ENCODE peak calls at places on chromosomes 4 and X, in eight cellular contexts. W is A549, D is suprapubic skin, U is kidney, G is astrocyte, O is adrenal gland, I is endodermal cell, R is fibroblast of lung. S is an unnamed sample.
A peak's percentile ranks its signal among the peaks of the same experiment; 100 is the strongest.

GRCh38 chr4:138542191-138542771 is 300.1 kb upstream of the SLC7A11 start:
- DNase-seq in W (no peak), D (no peak), U (no peak), G (no peak), O (no peak), I (no peak), R (no peak), S (no peak)

GRCh38 chr4:39635023-39635422 is 3.6 kb downstream of the SMIM14 start:
- DNase-seq in W (no peak), D (no peak), U (no peak), G (no peak), O (no peak), I (peak; percentile 77), R (no peak), S (no peak)

GRCh38 chrX:133892337-133892736 is 93.1 kb downstream of the GPC3 start:
- DNase-seq in W (no peak), D (no peak), U (no peak), G (no peak), O (no peak), I (no peak), R (no peak), S (no peak)

GRCh38 chr4:177108708-177109107 is 201.0 kb upstream of the NEIL3 start:
- DNase-seq in W (no peak), D (no peak), U (no peak), G (peak; percentile 17), O (no peak), I (no peak), R (peak; percentile 63), S (no peak)

GRCh38 chr4:184103755-184104367 is 113.8 kb downstream of the ENPP6 start:
- DNase-seq in W (no peak), D (no peak), U (no peak), G (no peak), O (no peak), I (peak; percentile 69), R (no peak), S (no peak)

GRCh38 chr4:152808670-152809069 is 28.9 kb downstream of the ARFIP1 start:
- DNase-seq in W (no peak), D (no peak), U (peak; percentile 21), G (no peak), O (no peak), I (no peak), R (no peak), S (no peak)

GRCh38 chrX:121154858-121155404 is 107.5 kb downstream of the GLUD2 start:
- DNase-seq in W (no peak), D (no peak), U (no peak), G (no peak), O (no peak), I (no peak), R (no peak), S (no peak)

GRCh38 chr4:165502919-165503907 is 124.4 kb downstream of the CPE start:
- DNase-seq in W (peak; percentile 4), D (no peak), U (no peak), G (peak; percentile 52), O (no peak), I (no peak), R (peak; percentile 57), S (no peak)

GRCh38 chr4:140935259-140935658 is 179.1 kb upstream of the TBC1D9 start:
- DNase-seq in W (no peak), D (no peak), U (no peak), G (peak; percentile 61), O (peak; percentile 75), I (no peak), R (peak; percentile 43), S (no peak)

GRCh38 chrX:41491267-41492004 is 44.3 kb downstream of the NYX start:
- DNase-seq in W (peak; percentile 33), D (no peak), U (no peak), G (peak; percentile 96), O (no peak), I (peak; percentile 75), R (peak; percentile 97), S (peak; percentile 21)

GRCh38 chr4:4396628-4397440 is 9.9 kb downstream of the NSG1 start:
- DNase-seq in W (no peak), D (no peak), U (no peak), G (no peak), O (no peak), I (peak; percentile 67), R (no peak), S (no peak)

GRCh38 chr4:168765726-168766125 is 244.3 kb downstream of the CBR4 start:
- DNase-seq in W (no peak), D (no peak), U (no peak), G (peak; percentile 95), O (no peak), I (no peak), R (peak; percentile 79), S (no peak)

GRCh38 chr4:749771-750666 is 44.4 kb downstream of the PCGF3 start:
- DNase-seq in W (no peak), D (no peak), U (peak; percentile 34), G (peak; percentile 64), O (peak; percentile 68), I (no peak), R (peak; percentile 87), S (peak; percentile 63)

GRCh38 chrX:50081282-50081955 is 119.4 kb downstream of the AKAP4 start:
- DNase-seq in W (no peak), D (no peak), U (peak; percentile 71), G (no peak), O (peak; percentile 20), I (peak; percentile 76), R (peak; percentile 23), S (peak; percentile 58)

GRCh38 chr4:82044141-82044993 is 329.4 kb downstream of the HNRNPD start:
- DNase-seq in W (no peak), D (peak; percentile 79), U (peak; percentile 88), G (peak; percentile 14), O (peak; percentile 58), I (peak; percentile 93), R (peak; percentile 41), S (peak; percentile 73)

GRCh38 chr4:37627263-37627662 is 58.9 kb downstream of the RELL1 start:
- DNase-seq in W (no peak), D (no peak), U (no peak), G (peak; percentile 22), O (no peak), I (no peak), R (no peak), S (no peak)

GRCh38 chrX:44651347-44651746 is 108.7 kb upstream of the FUNDC1 start:
- DNase-seq in W (no peak), D (no peak), U (no peak), G (no peak), O (no peak), I (peak; percentile 58), R (no peak), S (peak; percentile 25)

GRCh38 chrX:153972368-153973126 is at the start of gene TMEM187:
- DNase-seq in W (peak; percentile 89), D (peak; percentile 90), U (peak; percentile 96), G (peak; percentile 66), O (peak; percentile 86), I (peak; percentile 93), R (peak; percentile 84), S (peak; percentile 95)

GRCh38 chrX:153974726-153975286 is 2.3 kb downstream of the TMEM187 start:
- DNase-seq in W (no peak), D (no peak), U (no peak), G (no peak), O (no peak), I (no peak), R (no peak), S (peak; percentile 39)

GRCh38 chrX:153971632-153972367 is at the start of gene HCFC1:
- DNase-seq in W (peak; percentile 66), D (peak; percentile 96), U (peak; percentile 98), G (peak; percentile 64), O (peak; percentile 95), I (peak; percentile 95), R (peak; percentile 88), S (peak; percentile 98)

GRCh38 chrX:153973127-153974002 is 811 bp downstream of the TMEM187 start:
- DNase-seq in W (no peak), D (no peak), U (peak; percentile 69), G (peak; percentile 8), O (no peak), I (peak; percentile 48), R (no peak), S (no peak)

GRCh38 chrX:153974003-153974725 is 1.6 kb downstream of the TMEM187 start:
- DNase-seq in W (no peak), D (no peak), U (peak; percentile 78), G (no peak), O (no peak), I (peak; percentile 43), R (no peak), S (no peak)
- H3K4me3 ChIP-seq in W (peak overlapping the region; percentile 100), D (peak overlapping the region; percentile 60), U (no peak overlapping the region), G (no peak overlapping the region), O (no peak overlapping the region), I (peak overlapping the region; percentile 89), R (no peak overlapping the region), S (peak overlapping the region; percentile 80)

GRCh38 chr4:100166297-100167034 is 23.8 kb downstream of the DDIT4L start:
- DNase-seq in W (no peak), D (no peak), U (no peak), G (no peak), O (no peak), I (no peak), R (no peak), S (no peak)

GRCh38 chr4:100162027-100162685 is 28.1 kb downstream of the DDIT4L start:
- DNase-seq in W (no peak), D (no peak), U (no peak), G (no peak), O (no peak), I (no peak), R (no peak), S (no peak)

GRCh38 chr4:100168521-100168920 is 21.7 kb downstream of the DDIT4L start:
- DNase-seq in W (no peak), D (no peak), U (no peak), G (peak; percentile 25), O (no peak), I (no peak), R (peak; percentile 30), S (no peak)

GRCh38 chr4:100165809-100166208 is 24.5 kb downstream of the DDIT4L start:
- DNase-seq in W (no peak), D (no peak), U (no peak), G (peak; percentile 30), O (no peak), I (no peak), R (no peak), S (no peak)

GRCh38 chr4:100164808-100165760 is 25.2 kb downstream of the DDIT4L start:
- DNase-seq in W (no peak), D (no peak), U (no peak), G (no peak), O (no peak), I (no peak), R (no peak), S (no peak)
- H3K27ac ChIP-seq in W (no peak overlapping the region), D (no peak overlapping the region), U (no peak overlapping the region), G (no peak overlapping the region), O (no peak overlapping the region), I (no peak overlapping the region), R (no peak overlapping the region), S (peak overlapping the region; percentile 79)

DNA sequence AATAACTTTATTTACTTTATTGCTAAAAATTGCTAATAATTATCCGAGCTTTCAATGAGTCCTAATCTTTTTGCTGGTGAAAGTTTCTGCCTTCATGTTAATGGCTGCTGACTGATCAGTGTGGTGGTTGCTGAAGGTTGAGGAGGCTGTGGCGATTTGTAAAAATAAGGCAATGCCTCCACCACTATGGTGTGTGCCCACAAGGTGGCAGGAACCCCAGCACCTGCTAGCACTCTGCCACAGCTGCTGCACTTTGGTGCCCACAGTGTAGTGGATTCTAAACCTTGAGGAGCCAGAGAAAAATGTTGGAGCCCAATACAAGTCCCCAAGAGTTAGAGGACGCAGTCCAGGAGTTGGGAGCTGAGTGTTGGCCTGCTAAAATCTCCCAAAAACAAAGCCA is 1237.1 kb downstream of the PCDH19 start:
- DNase-seq in W (no peak), D (no peak), U (no peak), G (no peak), O (no peak), I (peak; percentile 68), R (no peak), S (no peak)
- TF ChIP-seq CTCF in W (no peak), D (no peak), U (no peak), G (no peak), O (no peak), I (peak; percentile 73), R (no peak), S (no peak)

GRCh38 chrX:3191821-3192220 is 150.6 kb downstream of the ARSF start:
- DNase-seq in W (no peak), D (no peak), U (no peak), G (peak; percentile 83), O (no peak), I (no peak), R (peak; percentile 51), S (no peak)
- H3K4me3 ChIP-seq in W (no peak overlapping the region), D (no peak overlapping the region), U (no peak overlapping the region), G (no peak overlapping the region), O (no peak overlapping the region), I (no peak overlapping the region), R (no peak overlapping the region), S (no peak overlapping the region)

S was measured in psoas muscle.